ENCODE peak calls at places on chromosomes 12 and 14, in six cellular contexts. S is left lung, L is fibroblast of villous mesenchyme, F is A549, E is AG04450, D is kidney epithelial cell. Y is an unnamed sample.

GRCh38 chr14:23090254-23090636 is 4.7 kb downstream of the ACIN1 start:
- DNase-seq in L (no peak), F (no peak), D (no peak), E (no peak), S (no peak), Y (no peak)

GRCh38 chr12:88342434-88342833 is 200.3 kb downstream of the TMTC3 start:
- DNase-seq in L (peak), S (no peak), D (no peak), F (no peak), E (no peak), Y (no peak)

GRCh38 chr14:101717663-101718490 is 43.6 kb upstream of the PPP2R5C start:
- DNase-seq in D (no peak), F (no peak), S (no peak), E (no peak), L (no peak), Y (no peak)

GRCh38 chr14:35535794-35536112 is 1.8 kb downstream of the INSM2 start:
- DNase-seq in F (no peak), S (no peak), L (no peak), E (no peak), D (no peak), Y (no peak)

GRCh38 chr12:21545557-21545956 is 19.5 kb downstream of the SPX start:
- DNase-seq in E (no peak), L (no peak), F (no peak), S (no peak), D (no peak), Y (no peak)

GRCh38 chr14:49857427-49858003 is 4.9 kb upstream of the NEMF start:
- DNase-seq in D (no peak), E (no peak), L (no peak), S (no peak), F (no peak), Y (no peak)

GRCh38 chr12:92784795-92785562 is 82.2 kb downstream of the PLEKHG7 start:
- DNase-seq in L (peak), D (peak), F (peak), S (no peak), E (peak), Y (peak)

GRCh38 chr12:68391905-68392304 is 59.7 kb upstream of the MDM1 start:
- DNase-seq in D (no peak), S (no peak), E (no peak), F (no peak), L (no peak), Y (no peak)

GRCh38 chr12:64053117-64053516 is 169.0 kb downstream of the KICS2 start:
- DNase-seq in S (no peak), L (no peak), D (no peak), F (no peak), E (no peak), Y (no peak)

GRCh38 chr12:119665164-119665929 is 2.6 kb upstream of the PRKAB1 start:
- DNase-seq in S (no peak), F (no peak), D (no peak), L (peak), E (no peak), Y (no peak)

GRCh38 chr12:129830796-129831195 is 73.0 kb downstream of the TMEM132D start:
- DNase-seq in S (no peak), E (no peak), L (no peak), D (no peak), F (no peak), Y (no peak)

GRCh38 chr12:102394200-102394599 is 86.2 kb downstream of the IGF1 start:
- DNase-seq in E (no peak), F (no peak), S (no peak), D (no peak), L (peak), Y (no peak)

GRCh38 chr14:83071888-83072501 is 1538.3 kb upstream of the SEL1L start:
- DNase-seq in D (no peak), F (no peak), S (no peak), L (peak), E (no peak), Y (no peak)

GRCh38 chr12:80531646-80532045 is 87.6 kb downstream of the PTPRQ start:
- DNase-seq in L (no peak), F (no peak), S (no peak), E (no peak), D (no peak), Y (no peak)

GRCh38 chr12:76277480-76277879 is 70.7 kb downstream of the BBS10 start:
- DNase-seq in F (no peak), E (peak), L (peak), D (peak), S (no peak), Y (peak)

GRCh38 chr12:12365931-12366431 is 9.1 kb downstream of the BORCS5 start:
- DNase-seq in D (no peak), S (no peak), L (peak), E (no peak), F (no peak), Y (no peak)

GRCh38 chr12:47346251-47347019 is 266.7 kb upstream of the AMIGO2 start:
- DNase-seq in S (no peak), D (no peak), F (no peak), L (no peak), E (no peak), Y (no peak)

GRCh38 chr12:123741937-123742572 is 20.0 kb upstream of the DNAH10 start:
- DNase-seq in E (no peak), F (no peak), L (no peak), S (no peak), D (no peak), Y (no peak)

GRCh38 chr12:42641231-42641630 is 51.7 kb upstream of the PRICKLE1 start:
- DNase-seq in E (peak), D (no peak), L (no peak), F (no peak), S (no peak), Y (peak)

GRCh38 chr12:109467978-109468676 is 9.0 kb downstream of the KCTD10 start:
- DNase-seq in F (no peak), E (no peak), L (peak), D (no peak), S (no peak), Y (no peak)

GRCh38 chr12:109466305-109466704 is 10.8 kb downstream of the KCTD10 start:
- DNase-seq in F (no peak), L (no peak), S (no peak), E (no peak), D (no peak), Y (no peak)

GRCh38 chr12:109466821-109467220 is 10.3 kb downstream of the KCTD10 start:
- DNase-seq in E (no peak), D (no peak), S (no peak), L (no peak), F (no peak), Y (no peak)

GRCh38 chr12:109473006-109473405 is 4.1 kb downstream of the KCTD10 start:
- DNase-seq in S (no peak), F (no peak), E (no peak), L (no peak), D (no peak), Y (no peak)

GRCh38 chr12:109469516-109469915 is 7.6 kb downstream of the KCTD10 start:
- DNase-seq in E (no peak), D (no peak), S (no peak), L (peak), F (no peak), Y (no peak)
- TF ChIP-seq CTCF in E (no peak), D (no peak), S (no peak), L (no peak), F (no peak), Y (no peak)

GRCh38 chr12:124993568-124994434 is at the start of gene BRI3BP:
- DNase-seq in S (peak), E (no peak), L (peak), F (peak), D (no peak), Y (peak)

GRCh38 chr12:124992874-124993567 is 424 bp upstream of the BRI3BP start:
- DNase-seq in D (peak), S (peak), F (peak), E (no peak), L (peak), Y (peak)

GRCh38 chr12:124994435-124994975 is 1.1 kb downstream of the BRI3BP start:
- DNase-seq in F (no peak), S (peak), L (no peak), E (no peak), D (no peak), Y (peak)

GRCh38 chr12:124998705-124999104 is 5.3 kb downstream of the BRI3BP start:
- DNase-seq in S (no peak), L (no peak), F (no peak), E (no peak), D (no peak), Y (no peak)

DNA sequence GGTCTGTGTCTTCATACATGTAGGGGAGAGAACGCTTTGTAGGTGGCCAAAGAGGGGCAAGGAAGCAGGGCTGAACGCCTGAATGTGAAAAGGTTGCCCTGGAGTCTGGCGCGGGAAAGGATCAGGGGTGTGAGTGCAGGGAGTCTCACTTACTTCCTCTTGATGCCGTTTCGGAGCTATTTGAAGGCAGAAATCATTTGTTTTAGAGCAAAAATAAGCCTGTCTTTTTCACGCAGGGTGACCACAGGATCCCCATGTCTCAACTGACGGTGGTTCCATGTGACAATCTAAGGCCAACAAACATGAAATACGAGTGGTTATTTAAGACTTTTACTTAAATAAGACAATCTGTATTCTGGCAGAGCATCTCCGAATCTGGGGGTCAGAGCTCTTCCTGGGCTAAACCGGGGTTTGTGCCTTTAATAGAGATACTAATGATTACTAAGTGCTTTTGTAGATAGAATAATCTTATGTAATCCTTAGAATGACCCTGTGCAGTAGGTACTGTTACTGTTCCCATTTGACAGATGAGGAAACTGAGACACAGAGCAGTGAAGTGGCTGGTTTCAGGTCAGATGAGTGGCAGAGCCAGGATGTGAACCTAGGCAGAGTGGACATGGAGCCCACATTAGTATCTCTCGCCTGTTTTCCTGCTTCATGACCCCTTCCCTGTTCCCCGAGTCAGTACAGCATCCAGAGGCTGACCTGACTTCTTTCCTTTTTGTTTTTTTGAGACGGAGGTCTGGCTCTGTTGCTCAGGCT is 1.9 kb downstream of the BRI3BP start:
- DNase-seq in F (no peak), E (no peak), L (no peak), D (no peak), S (no peak), Y (no peak)
- H3K4me3 ChIP-seq in F (peak), E (peak), L (peak), D (peak), S (peak), Y (no peak)

DNA sequence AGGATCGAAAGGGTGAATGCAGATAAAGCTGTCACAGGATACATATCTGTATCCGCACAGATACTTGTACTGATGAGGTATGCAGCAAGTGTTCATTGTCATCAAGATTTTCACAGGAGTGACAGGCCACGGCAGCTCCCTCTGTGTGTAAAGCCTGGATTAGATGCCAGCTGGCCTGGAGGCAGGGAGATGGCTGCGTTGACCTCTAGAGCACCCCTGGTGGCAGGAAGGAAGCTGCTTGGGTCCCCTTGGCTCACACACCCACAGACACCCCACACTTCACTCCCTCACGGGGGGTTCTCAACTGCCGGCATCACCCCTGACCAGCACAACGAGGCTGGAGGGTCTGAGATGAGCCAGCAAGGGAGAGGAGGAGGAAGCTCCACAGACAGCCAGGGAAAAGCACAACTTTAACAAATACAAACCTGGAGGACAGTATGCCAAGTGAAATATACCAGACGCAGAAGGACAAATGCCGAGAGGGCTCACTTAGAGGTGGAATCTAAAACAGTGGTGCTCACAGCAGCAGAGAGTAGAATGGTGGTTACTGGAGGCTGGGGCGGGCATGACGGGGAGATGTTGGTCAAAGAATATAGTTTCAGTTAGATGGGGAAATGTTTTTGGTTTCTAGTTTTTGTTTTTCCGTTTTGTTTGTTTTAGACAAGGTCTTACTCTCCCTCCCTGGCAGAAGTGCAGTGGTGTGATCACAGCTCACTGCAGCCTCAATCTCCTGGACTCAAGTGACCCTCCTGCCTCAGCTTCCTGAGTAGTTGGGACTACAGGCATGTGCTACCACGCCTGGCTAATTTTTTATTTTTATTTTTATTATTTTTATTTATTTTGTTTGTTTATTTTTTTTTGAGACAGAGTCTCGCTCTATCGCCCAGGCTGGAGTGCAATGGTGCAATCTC is 45.7 kb downstream of the TEAD4 start:
- DNase-seq in D (no peak), F (peak), E (no peak), S (no peak), L (no peak), Y (no peak)
- TF ChIP-seq CTCF in D (no peak), F (no peak), E (peak), S (no peak), L (peak), Y (peak)

GRCh38 chr12:85000766-85001165 is 35.3 kb downstream of the TSPAN19 start:
- DNase-seq in F (no peak), L (no peak), S (no peak), E (no peak), D (no peak), Y (no peak)

GRCh38 chr12:85007836-85008235 is 28.2 kb downstream of the TSPAN19 start:
- DNase-seq in F (no peak), S (no peak), L (no peak), D (no peak), E (no peak), Y (peak)

GRCh38 chr12:85002778-85003296 is 33.2 kb downstream of the TSPAN19 start:
- DNase-seq in L (no peak), S (no peak), E (no peak), D (no peak), F (no peak), Y (no peak)

GRCh38 chr12:85004199-85004598 is 31.9 kb downstream of the TSPAN19 start:
- DNase-seq in L (no peak), S (no peak), D (no peak), E (no peak), F (no peak), Y (no peak)

GRCh38 chr12:85005615-85006014 is 30.5 kb downstream of the TSPAN19 start:
- DNase-seq in F (no peak), L (no peak), S (no peak), E (no peak), D (no peak), Y (no peak)
- H3K4me3 ChIP-seq in F (no peak), L (no peak), S (no peak), E (no peak), D (no peak), Y (no peak)

DNA sequence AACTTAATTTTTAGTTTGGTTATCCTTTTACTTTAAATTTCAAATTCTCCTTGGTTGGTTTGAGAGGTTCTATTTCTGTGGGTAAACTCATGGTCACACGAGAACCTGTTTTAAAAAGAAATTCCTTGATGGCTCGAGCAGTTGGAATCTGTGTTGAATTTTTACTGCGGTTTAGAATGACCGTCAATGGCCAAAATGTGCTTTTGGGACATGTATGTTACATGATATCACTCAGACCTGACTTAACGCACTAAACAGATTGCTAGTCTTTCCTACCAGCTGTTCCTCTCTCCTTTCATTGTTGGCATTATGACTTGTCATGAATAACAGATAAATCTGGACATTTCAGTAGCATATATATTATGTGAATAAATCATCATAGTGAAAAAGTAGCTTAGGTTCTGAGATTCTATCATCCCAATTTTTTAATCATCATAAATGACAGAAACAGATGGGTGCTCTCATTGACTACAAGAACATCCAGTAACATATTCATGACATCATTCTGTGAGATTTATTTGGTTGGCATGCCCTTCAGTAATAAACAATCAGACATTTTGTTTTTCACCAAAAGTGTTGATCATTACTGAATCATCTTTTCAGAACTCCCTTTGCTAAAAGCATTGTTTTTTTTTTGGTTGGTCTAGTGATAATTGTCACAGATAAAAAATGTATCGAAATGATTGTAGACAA is 57.9 kb upstream of the NAV3 start:
- DNase-seq in E (no peak), F (no peak), D (no peak), S (no peak), L (no peak), Y (no peak)
- TF ChIP-seq CTCF in E (no peak), F (no peak), D (no peak), S (no peak), L (no peak), Y (no peak)

Y was measured in astrocyte of the spinal cord.